ENCODE peak calls at places on chromosomes 11 and 22, in six cellular contexts. I is CD8-positive, alpha-beta memory T cell; G is pancreas; O is SK-N-MC; Y is heart left ventricle; W is left ventricle myocardium inferior. B is an unnamed sample. For H3K36me3, the result is how much of the 10 kb centered on the place peaks cover.

GRCh38 chr11:2194877-2195755 is 23.5 kb upstream of the TH start:
- DNase-seq in Y (peak), W (no peak), I (peak), O (no peak), G (peak), B (no peak)

GRCh38 chr11:102643941-102644340 is 18.8 kb upstream of the MMP20 start:
- DNase-seq in O (no peak), I (no peak), W (no peak), Y (no peak), G (no peak), B (no peak)

GRCh38 chr11:124961972-124962609 is 8.1 kb downstream of the CCDC15 start:
- DNase-seq in G (no peak), I (peak), W (no peak), Y (no peak), O (peak), B (no peak)

GRCh38 chr22:50678651-50679521 is 6.3 kb downstream of the SHANK3 start:
- DNase-seq in I (no peak), O (no peak), G (peak), W (no peak), Y (no peak), B (no peak)

GRCh38 chr11:66851698-66852465 is 5.0 kb upstream of the LRFN4 start:
- DNase-seq in W (no peak), I (no peak), G (no peak), O (no peak), Y (no peak), B (no peak)

GRCh38 chr11:117997436-117998200 is 11.4 kb downstream of the IL10RA start:
- DNase-seq in W (no peak), Y (no peak), O (no peak), I (no peak), G (no peak), B (no peak)

GRCh38 chr22:37167176-37167980 is 17.7 kb upstream of the IL2RB start:
- DNase-seq in Y (peak), O (no peak), I (no peak), G (no peak), W (peak), B (no peak)

GRCh38 chr11:7973011-7973410 is 7.8 kb upstream of the NLRP10 start:
- DNase-seq in I (no peak), O (no peak), Y (no peak), W (no peak), G (no peak), B (no peak)

GRCh38 chr11:68542617-68543016 is 82.1 kb downstream of the PPP6R3 start:
- DNase-seq in I (no peak), Y (no peak), O (no peak), G (no peak), W (no peak), B (no peak)

GRCh38 chr22:45863981-45864751 is 112.8 kb downstream of the WNT7B start:
- DNase-seq in I (peak), Y (peak), O (no peak), W (peak), G (peak), B (no peak)

GRCh38 chr22:45867118-45867905 is 109.7 kb downstream of the WNT7B start:
- DNase-seq in Y (no peak), W (no peak), G (no peak), I (no peak), O (no peak), B (no peak)

GRCh38 chr22:45866398-45867117 is 110.4 kb downstream of the WNT7B start:
- DNase-seq in I (no peak), G (no peak), O (no peak), Y (no peak), W (no peak), B (no peak)

GRCh38 chr22:45864959-45865496 is 111.9 kb downstream of the WNT7B start:
- DNase-seq in G (no peak), W (no peak), O (no peak), Y (no peak), I (no peak), B (no peak)

GRCh38 chr22:45865561-45866397 is 111.2 kb downstream of the WNT7B start:
- DNase-seq in Y (no peak), I (no peak), G (no peak), W (no peak), O (no peak), B (no peak)
- H3K4me3 ChIP-seq in Y (no peak), I (no peak), G (no peak), W (no peak), O (no peak), B (no peak)

GRCh38 chr11:64017950-64018224 is 17.8 kb upstream of the FLRT1 start:
- DNase-seq in W (no peak), I (no peak), G (no peak), Y (no peak), O (no peak), B (no peak)
- H3K27ac ChIP-seq in W (no peak), I (no peak), G (no peak), Y (no peak), O (no peak), B (no peak)

GRCh38 chr11:82355313-82355823 is 378.3 kb downstream of the FAM181B start:
- DNase-seq in W (no peak), Y (no peak), O (no peak), I (no peak), G (no peak), B (no peak)
- H3K36me3 ChIP-seq in W (under half), Y (under half), O (under half), I (under half), G (under half), B (under half)

DNA sequence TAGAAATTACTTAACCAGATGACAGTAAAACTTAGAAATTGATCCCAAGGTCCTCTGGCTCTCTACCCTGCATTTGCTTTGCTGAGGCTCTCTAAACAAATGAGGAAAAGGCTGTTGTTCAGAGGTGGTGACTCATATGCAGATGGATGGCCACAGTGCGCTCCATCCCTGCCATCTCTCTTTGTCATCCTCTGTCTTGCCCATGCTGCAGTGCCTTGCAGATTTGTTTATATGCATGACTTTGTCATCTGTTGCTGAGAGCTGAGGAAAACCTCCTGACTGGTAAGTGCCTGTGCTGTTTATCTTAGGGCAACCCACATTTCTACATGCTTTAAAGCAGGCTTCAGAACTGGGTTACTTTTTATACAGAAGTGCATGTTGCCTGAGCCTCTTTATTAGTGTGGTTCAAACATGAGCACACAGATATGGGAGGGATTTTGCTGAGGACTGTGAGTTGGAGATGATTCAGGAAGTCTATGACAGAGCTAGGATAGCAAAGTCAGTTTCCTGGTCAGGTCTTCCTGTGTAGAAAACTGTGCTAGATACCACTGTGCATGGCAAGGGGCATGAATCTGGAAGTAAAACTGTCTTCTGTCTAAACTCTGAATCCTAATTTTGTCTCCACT is 57.4 kb downstream of the JAM3 start:
- DNase-seq in O (no peak), I (no peak), Y (no peak), W (no peak), G (no peak), B (no peak)
- H3K4me3 ChIP-seq in O (no peak), I (no peak), Y (no peak), W (no peak), G (no peak), B (no peak)

DNA sequence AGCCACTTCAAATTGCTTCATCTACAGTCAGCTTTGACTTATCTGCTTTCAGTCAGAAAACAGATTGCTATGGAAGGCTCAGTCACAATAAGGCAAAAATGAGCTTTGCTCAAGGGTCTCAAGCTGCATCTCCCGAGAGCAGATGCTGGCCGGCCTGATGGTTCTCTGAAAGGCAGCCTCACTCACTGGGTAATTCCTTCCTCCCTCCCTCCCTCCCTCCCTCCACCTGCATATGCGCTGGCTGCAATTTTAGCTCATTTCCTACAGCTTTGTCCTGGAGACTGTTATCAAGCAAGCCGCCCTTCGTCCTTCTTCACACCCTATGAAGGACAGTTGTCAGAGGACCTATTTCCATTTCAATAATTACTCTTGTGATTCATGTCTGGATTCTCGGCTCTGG is 1.6 kb upstream of the IZUMO1R start:
- DNase-seq in Y (no peak), I (no peak), O (no peak), G (no peak), W (no peak), B (no peak)
- H3K27ac ChIP-seq in Y (no peak), I (no peak), O (no peak), G (no peak), W (peak), B (no peak)

GRCh38 chr11:45877845-45878244 is 7.6 kb upstream of the MAPK8IP1 start:
- DNase-seq in W (no peak), G (no peak), Y (no peak), O (no peak), I (no peak), B (no peak)
- H3K36me3 ChIP-seq in W (half or more), G (under half), Y (half or more), O (under half), I (under half), B (under half)

GRCh38 chr11:128584253-128584652 is 3.1 kb downstream of the ETS1 start:
- DNase-seq in Y (no peak), O (no peak), I (no peak), W (no peak), G (no peak), B (no peak)

GRCh38 chr11:128581908-128582307 is 5.5 kb downstream of the ETS1 start:
- DNase-seq in O (no peak), G (no peak), W (no peak), I (no peak), Y (no peak), B (no peak)

GRCh38 chr11:128580612-128581011 is 6.7 kb downstream of the ETS1 start:
- DNase-seq in W (no peak), O (no peak), G (no peak), Y (no peak), I (no peak), B (no peak)

GRCh38 chr11:128579790-128580504 is 7.4 kb downstream of the ETS1 start:
- DNase-seq in G (no peak), I (no peak), W (no peak), Y (no peak), O (no peak), B (no peak)

GRCh38 chr11:128582496-128583366 is 4.6 kb downstream of the ETS1 start:
- DNase-seq in W (no peak), I (no peak), G (peak), Y (peak), O (no peak), B (peak)
- H3K4me3 ChIP-seq in W (no peak), I (no peak), G (no peak), Y (no peak), O (peak), B (peak)